ENCODE peak calls at places on chromosomes 12 and 14, in seven cellular contexts. Q is activated naive CD4-positive, alpha-beta T cell; G is Peyer's patch; M is nephron progenitor cell; D is H7; H is WTC11; R is H9. O is an unnamed sample.

GRCh38 chr12:66708704-66709443 is 30.0 kb upstream of the GRIP1 start:
- DNase-seq in D (no peak), R (no peak), Q (no peak), M (no peak), H (no peak), G (no peak), O (no peak)

GRCh38 chr14:95190346-95190840 is 33.1 kb upstream of the DICER1 start:
- DNase-seq in D (no peak), G (no peak), M (no peak), Q (no peak), R (no peak), H (no peak), O (no peak)

GRCh38 chr14:104109121-104109541 is 23.6 kb downstream of the ASPG start:
- DNase-seq in D (peak; percentile 59), Q (no peak), M (peak; percentile 18), R (peak; percentile 29), G (no peak), H (peak; percentile 9), O (peak; percentile 58)

GRCh38 chr14:76985021-76985420 is 43.5 kb downstream of the IRF2BPL start:
- DNase-seq in R (no peak), G (no peak), M (no peak), Q (no peak), H (no peak), D (no peak), O (no peak)

GRCh38 chr14:72679591-72680151 is 214.2 kb downstream of the DPF3 start:
- DNase-seq in H (no peak), R (no peak), Q (no peak), G (no peak), M (peak; percentile 35), D (peak; percentile 78), O (no peak)

GRCh38 chr14:73262427-73263183 is 25.3 kb downstream of the PAPLN start:
- DNase-seq in Q (no peak), G (no peak), D (peak; percentile 70), M (no peak), H (no peak), R (no peak), O (peak; percentile 68)

GRCh38 chr14:68986926-68987652 is 8.0 kb upstream of the ACTN1 start:
- DNase-seq in M (no peak), H (no peak), D (no peak), G (no peak), Q (no peak), R (no peak), O (no peak)

GRCh38 chr14:43687866-43688265 is 819.2 kb downstream of the FSCB start:
- DNase-seq in H (no peak), R (no peak), G (no peak), Q (no peak), D (no peak), M (no peak), O (no peak)

GRCh38 chr14:99755629-99756603 is 37.3 kb upstream of the EML1 start:
- DNase-seq in D (peak; percentile 41), G (peak; percentile 28), M (no peak), R (no peak), Q (no peak), H (no peak), O (peak; percentile 99)

GRCh38 chr12:8956073-8956472 is 6.6 kb upstream of the M6PR start:
- DNase-seq in R (peak; percentile 45), D (no peak), H (no peak), G (no peak), M (no peak), Q (no peak), O (no peak)

GRCh38 chr12:118061011-118061875 is at the start of gene WSB2:
- DNase-seq in D (peak; percentile 91), Q (peak; percentile 43), R (peak; percentile 59), M (peak; percentile 75), H (peak; percentile 64), G (peak; percentile 70), O (peak; percentile 95)

O was measured in osteoblast.